ENCODE peak calls at places on chromosomes 2 and 18, in six cellular contexts. Z is body of pancreas, K is HepG2, V is right lobe of liver, S is HCT116, J is upper lobe of left lung. R is an unnamed sample. For H3K36me3, the result is how much of the 10 kb centered on the place peaks cover.

GRCh38 chr18:80149667-80150066 is 40.6 kb downstream of the ADNP2 start:
- ATAC-seq in Z (no peak), J (no peak), K (no peak), V (peak), S (no peak), R (no peak)

GRCh38 chr2:40181855-40182254 is 270.0 kb downstream of the SLC8A1 start:
- ATAC-seq in S (no peak), K (no peak), J (no peak), Z (no peak), V (no peak), R (no peak)

GRCh38 chr18:41577529-41577928 is 377.5 kb upstream of the PIK3C3 start:
- ATAC-seq in S (no peak), Z (no peak), J (no peak), V (peak), K (no peak), R (no peak)

GRCh38 chr2:50546790-50547189 is 485.1 kb downstream of the NRXN1 start:
- ATAC-seq in S (no peak), V (no peak), Z (no peak), K (no peak), J (no peak), R (no peak)

GRCh38 chr18:69817335-69817935 is 130.2 kb downstream of the CD226 start:
- ATAC-seq in K (no peak), S (no peak), Z (no peak), J (no peak), V (no peak), R (no peak)

GRCh38 chr2:26516781-26517180 is 38.9 kb upstream of the OTOF start:
- ATAC-seq in K (no peak), V (no peak), S (no peak), Z (no peak), J (no peak), R (no peak)

GRCh38 chr2:54640834-54641540 is 82.5 kb upstream of the EML6 start:
- ATAC-seq in Z (peak), V (peak), K (no peak), J (no peak), S (no peak), R (no peak)

GRCh38 chr2:108993095-108993937 is 4.3 kb upstream of the EDAR start:
- ATAC-seq in K (peak), J (no peak), S (no peak), V (peak), Z (no peak), R (no peak)

GRCh38 chr2:39379643-39380524 is 57.2 kb downstream of the MAP4K3 start:
- ATAC-seq in S (peak), K (peak), J (peak), Z (peak), V (peak), R (peak)

GRCh38 chr2:241265506-241265905 is 50.0 kb downstream of the HDLBP start:
- ATAC-seq in S (no peak), J (no peak), Z (no peak), K (no peak), V (no peak), R (no peak)

GRCh38 chr2:241261628-241262027 is 53.8 kb downstream of the HDLBP start:
- ATAC-seq in J (no peak), Z (no peak), S (peak), V (no peak), K (peak), R (no peak)

GRCh38 chr2:241267249-241268067 is 48.0 kb downstream of the HDLBP start:
- ATAC-seq in Z (no peak), J (no peak), K (peak), S (no peak), V (no peak), R (no peak)

GRCh38 chr2:241260911-241261310 is 54.6 kb downstream of the HDLBP start:
- ATAC-seq in S (no peak), V (no peak), Z (no peak), J (no peak), K (no peak), R (no peak)

DNA sequence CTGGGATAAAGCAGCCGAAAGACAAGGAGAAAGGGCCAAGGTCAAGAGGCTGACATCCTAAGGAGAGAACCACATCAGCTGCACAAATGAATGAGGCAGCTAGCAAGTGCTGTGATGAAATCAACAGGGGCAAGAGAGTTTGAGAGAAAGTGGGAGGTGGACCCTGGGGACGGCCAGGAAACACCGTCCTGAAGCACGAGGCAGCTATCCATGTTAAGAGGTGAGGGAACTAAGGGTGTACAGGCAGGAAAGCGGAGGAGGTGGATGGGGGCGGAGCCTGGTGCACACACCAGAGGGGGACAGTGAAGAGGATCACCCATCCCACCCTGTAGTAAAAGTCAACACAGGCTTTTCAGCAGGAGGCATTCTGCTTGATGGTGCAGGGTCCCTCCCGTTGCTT is 52.4 kb downstream of the HDLBP start:
- ATAC-seq in K (no peak), Z (no peak), J (no peak), V (no peak), S (no peak), R (no peak)
- H3K36me3 ChIP-seq in K (half or more), Z (under half), J (under half), V (half or more), S (half or more), R (under half)

DNA sequence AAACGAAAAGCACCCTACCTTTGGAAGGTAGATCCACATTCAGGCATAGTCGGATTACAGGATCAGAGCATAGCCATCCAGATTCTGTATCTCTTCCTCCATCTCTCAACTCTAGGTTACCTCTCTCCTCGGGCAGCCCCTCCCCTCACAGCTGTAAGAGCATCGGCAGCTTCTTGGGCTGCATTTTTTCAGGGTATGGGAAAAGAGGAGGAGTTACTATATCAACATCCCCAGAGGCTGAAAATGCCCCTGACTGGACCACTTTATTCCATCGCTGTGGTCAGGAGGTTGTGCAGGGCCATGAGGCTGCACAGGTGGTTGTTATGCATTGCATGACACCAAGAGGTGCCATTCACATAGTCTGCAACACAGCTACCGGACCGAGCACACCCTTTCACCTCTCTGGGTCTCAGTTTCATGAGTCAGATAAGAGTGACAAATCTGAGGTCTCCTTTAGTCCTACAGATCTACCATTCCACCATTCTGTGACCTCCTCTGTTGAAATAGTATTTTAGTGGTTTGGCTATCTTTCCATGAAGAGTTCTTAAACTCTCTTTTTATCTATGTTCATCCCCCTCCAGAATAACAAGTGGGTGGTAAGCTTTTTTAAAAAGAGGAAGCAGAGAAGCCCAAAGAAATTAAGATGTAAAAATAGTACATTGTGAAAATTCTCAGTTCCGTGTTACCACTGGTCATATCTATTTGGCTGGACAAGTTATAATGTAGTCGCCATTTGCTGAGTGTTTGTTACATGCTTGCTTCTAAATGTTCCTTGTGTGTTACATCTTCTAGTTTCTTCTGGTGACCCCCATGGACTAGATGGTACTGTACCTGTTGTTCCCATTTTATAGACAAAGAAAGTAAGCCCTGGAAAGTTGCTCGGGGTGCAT is 56.6 kb upstream of the SLC1A4 start:
- ATAC-seq in Z (no peak), V (no peak), J (peak), K (no peak), S (no peak), R (no peak)
- TF ChIP-seq POLR2A in Z (no peak), V (no peak), J (no peak), K (no peak), S (no peak), R (no peak)

DNA sequence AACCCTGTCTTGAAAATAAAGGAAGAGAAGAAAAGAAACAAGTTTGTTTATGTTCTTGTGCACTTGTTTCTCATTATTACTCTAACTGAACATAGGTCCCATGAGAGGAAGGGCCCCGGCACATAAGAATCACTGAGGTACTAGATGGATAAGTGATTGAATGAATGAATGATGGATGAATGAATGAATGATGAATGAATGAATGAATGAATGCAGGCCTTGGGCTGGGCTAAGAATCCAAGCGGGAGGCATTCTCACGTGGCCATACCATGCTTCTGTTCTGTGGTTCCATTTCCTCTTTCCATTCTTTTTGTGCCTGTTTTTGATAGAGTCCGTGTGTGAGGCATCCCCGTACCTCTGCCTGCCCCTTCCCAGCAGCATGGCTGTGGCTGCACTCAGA is 94.7 kb downstream of the SH3BP4 start:
- ATAC-seq in V (no peak), J (no peak), K (no peak), S (no peak), Z (no peak), R (no peak)
- H3K36me3 ChIP-seq in V (under half), J (under half), K (half or more), S (under half), Z (under half), R (under half)

DNA sequence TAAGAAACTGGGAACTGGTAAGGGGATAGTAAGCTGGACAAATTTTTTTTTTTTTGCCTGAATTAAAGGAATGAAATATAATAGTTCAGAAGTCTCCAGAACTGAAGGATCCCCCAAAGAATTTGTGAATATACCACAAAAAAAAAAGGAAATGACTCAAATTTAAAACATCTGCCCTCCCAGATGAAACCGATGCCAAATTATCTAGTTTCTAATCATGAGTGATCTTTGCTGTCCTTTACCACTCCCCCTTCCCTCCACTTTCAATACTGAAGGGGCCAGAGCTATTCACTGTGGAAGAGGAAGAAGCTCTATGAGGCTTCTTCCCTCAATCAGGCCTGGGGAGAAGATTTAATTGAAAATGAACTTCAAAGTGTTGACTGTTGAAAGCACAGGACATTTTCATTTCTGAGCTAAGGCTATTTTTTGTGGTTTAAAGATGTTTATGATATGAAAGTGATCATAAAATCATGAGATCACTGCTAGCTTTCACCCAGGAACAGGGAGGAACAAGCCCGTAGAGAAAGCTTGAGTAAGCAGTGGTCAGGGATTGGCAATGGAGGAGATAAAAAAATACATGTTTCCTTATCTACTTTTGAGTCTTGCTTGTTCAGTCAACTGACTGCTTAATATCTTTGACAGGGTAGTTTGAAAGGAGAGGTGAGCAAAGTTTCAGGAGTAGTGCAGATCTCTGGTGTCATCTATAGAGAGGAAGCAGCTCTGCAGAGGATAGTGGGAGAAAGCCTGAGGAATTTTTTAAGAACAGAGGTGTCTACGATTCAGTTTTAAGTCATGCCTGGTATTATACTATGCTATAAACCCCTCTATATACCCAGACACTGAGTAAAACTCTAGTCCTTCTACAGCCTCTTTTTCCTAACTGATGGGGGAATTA is 409.5 kb upstream of the FIGN start:
- ATAC-seq in V (no peak), K (no peak), S (no peak), Z (no peak), J (peak), R (no peak)
- TF ChIP-seq POLR2A in V (no peak), K (no peak), S (no peak), Z (no peak), J (no peak), R (no peak)

DNA sequence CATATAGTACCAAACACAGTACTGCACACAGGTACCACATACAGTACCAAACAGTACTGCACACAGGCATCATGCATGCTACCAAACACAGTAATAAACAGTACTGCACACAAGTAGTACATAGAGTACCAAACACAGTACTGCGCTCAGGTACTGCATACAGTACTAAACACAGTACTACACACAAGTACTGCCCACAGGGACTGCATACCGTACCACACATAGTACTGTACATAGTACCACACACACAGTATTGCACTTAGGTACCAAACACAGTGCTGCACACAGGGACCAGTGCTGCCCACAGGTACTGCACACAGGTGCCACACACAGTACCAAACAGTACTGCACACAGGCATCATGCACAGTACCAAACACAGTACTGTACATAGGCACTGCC is 74.9 kb downstream of the ZNF236 start:
- ATAC-seq in V (no peak), K (no peak), Z (no peak), S (no peak), J (peak), R (no peak)
- H3K36me3 ChIP-seq in V (under half), K (under half), Z (under half), S (under half), J (under half), R (under half)

DNA sequence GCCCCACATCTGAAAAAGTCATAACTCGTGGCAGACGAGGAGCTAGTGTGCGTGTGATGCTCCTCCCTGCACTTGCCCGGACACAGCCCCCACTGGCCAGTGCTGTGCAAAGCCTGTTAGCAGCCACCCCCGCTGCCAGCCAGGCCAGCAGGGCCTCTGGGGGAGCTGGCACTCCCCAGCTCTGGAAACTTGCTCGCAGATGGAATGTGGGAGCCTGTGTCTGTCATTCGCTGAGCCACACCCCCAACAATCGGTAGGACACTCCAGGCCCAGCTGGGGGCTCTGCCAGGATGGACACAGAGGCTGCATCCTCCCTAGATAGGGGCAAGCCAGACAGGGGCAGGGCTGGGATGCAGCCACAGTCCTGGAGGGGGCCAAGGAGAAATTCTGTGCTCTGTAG is 62.4 kb upstream of the ATG16L1 start:
- ATAC-seq in K (no peak), S (no peak), V (no peak), J (no peak), Z (no peak), R (no peak)
- TF ChIP-seq POLR2A in K (no peak), S (no peak), V (no peak), J (no peak), Z (no peak), R (no peak)

GRCh38 chr2:10576456-10576855 is 113.3 kb downstream of the NOL10 start:
- ATAC-seq in J (no peak), V (no peak), S (no peak), Z (no peak), K (no peak), R (no peak)
- H3K36me3 ChIP-seq in J (under half), V (under half), S (under half), Z (under half), K (half or more), R (under half)

DNA sequence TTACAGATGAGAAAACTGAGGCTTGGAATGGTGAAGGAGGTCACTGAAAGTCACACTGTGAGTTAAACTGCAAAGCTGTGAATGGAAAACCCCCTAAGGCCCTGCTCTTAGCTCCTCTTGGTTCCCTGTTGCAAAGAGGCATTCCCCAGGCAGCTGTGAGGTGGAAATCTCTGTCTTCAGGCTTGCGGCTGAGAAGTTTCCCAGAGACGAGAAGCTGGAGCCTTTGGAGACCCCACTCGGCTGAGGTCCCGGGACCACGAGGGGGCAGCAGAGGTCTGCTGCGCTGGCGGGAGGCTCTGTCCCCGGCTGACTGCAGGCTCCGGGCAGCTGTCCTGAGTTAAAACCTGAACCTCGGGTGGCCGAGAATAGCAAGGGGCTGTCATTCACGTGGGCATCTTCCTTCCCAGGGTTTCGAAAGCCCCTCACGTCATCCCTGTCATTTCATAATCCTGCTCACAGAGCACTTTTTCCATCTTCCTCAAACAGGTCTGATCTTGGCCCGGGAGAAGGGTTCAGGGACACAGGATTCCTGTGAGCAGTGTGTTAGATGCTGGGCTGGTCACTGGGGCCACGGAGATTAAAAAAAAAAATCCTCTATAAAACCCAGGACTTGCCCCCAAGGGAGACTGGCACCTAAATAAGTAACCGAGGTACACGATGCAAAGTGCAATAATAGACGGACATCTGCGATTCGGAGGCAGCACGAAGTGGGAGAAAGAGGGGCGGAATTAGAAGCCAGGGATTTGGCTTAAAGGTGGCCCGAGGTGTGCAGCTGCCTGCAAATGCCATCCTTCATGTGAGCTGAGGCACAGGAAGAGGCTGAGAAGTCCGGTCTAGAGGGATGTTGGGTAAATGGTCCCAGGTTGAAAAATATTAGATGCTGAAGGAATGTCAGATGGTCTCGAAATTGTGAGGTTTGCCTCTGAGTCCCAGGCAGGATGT is 24.6 kb upstream of the ATOH8 start:
- ATAC-seq in V (peak), J (peak), K (peak), Z (peak), S (peak), R (peak)
- TF ChIP-seq POLR2A in V (peak), J (peak), K (no peak), Z (no peak), S (no peak), R (no peak)

GRCh38 chr2:128268611-128269357 is 49.9 kb downstream of the HS6ST1 start:
- ATAC-seq in S (no peak), Z (no peak), V (no peak), J (no peak), K (no peak), R (no peak)
- H3K36me3 ChIP-seq in S (under half), Z (under half), V (under half), J (under half), K (under half), R (under half)

DNA sequence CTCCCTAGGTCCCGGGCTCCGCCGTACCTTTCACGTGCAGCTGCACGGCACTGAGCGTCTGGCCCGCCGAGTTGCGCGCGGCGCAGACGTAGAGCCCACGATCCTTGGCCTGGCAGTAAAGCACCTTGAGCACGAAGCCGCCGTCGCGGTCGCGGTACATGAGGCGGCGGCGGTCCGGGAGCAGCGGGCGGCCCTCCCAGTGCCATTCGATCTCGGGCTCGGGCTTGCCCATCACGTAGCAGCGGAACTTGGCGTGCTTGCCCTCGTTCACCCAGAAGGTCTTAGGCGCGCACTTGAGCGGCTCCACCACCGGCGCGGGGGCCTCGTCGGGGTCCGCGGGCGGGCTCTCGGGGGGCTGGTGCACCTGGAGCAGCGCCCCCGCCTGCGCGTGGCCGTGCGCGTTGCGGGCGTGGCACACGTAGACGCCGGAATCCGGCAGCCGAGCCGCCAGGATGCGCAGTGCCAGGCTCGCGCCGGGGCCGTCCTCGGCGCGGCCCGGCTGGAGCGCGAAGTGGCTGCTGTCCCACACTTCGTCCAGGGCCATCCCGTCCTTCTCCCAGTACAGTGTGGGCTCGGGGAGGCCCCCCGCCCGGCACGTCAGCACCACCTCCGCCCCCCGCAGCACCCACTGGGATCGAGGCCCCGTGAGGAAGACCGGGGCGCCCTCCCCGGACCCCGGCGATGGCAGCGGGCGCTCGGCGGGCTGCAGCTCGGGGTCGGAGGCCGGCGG is 980 bp downstream of the OBSL1 start:
- ATAC-seq in K (peak), V (peak), Z (peak), J (peak), S (no peak), R (peak)
- TF ChIP-seq POLR2A in K (peak), V (peak), Z (peak), J (peak), S (no peak), R (peak)